ENCODE peak calls at places on chromosomes 1 and 21, in eight cellular contexts. B is PC-9, R is Karpas-422, G is neural progenitor cell, N is PC-3, D is SK-N-SH, L is fibroblast of lung, J is DND-41. I is an unnamed sample.

GRCh38 chr21:15616864-15617574 is 112.8 kb upstream of the USP25 start:
- DNase-seq in B (no peak), R (no peak), G (no peak), N (no peak), D (no peak), L (peak), J (no peak), I (no peak)

GRCh38 chr1:19232526-19232851 is 18.8 kb downstream of the EMC1 start:
- DNase-seq in B (no peak), R (peak), G (no peak), N (no peak), D (no peak), L (peak), J (no peak), I (no peak)

GRCh38 chr1:54403808-54404261 is 2.4 kb downstream of the SSBP3 start:
- DNase-seq in B (no peak), R (no peak), G (no peak), N (peak), D (no peak), L (peak), J (peak), I (peak)

GRCh38 chr1:231357831-231358354 is 19.8 kb downstream of the SPRTN start:
- DNase-seq in B (peak), R (peak), G (peak), N (peak), D (peak), L (peak), J (peak), I (peak)

GRCh38 chr1:68651115-68651514 is 154.2 kb upstream of the DEPDC1 start:
- DNase-seq in B (peak), R (no peak), G (no peak), N (no peak), D (no peak), L (no peak), J (no peak), I (no peak)

GRCh38 chr1:85200367-85200869 is 398 bp downstream of the SYDE2 start:
- DNase-seq in B (no peak), R (no peak), G (peak), N (no peak), D (no peak), L (peak), J (no peak), I (no peak)

GRCh38 chr1:150213170-150214098 is 22.5 kb downstream of the ANP32E start:
- DNase-seq in B (peak), R (peak), G (peak), N (peak), D (peak), L (peak), J (peak), I (peak)

GRCh38 chr1:34914958-34915357 is 14.5 kb downstream of the DLGAP3 start:
- DNase-seq in B (no peak), R (no peak), G (no peak), N (no peak), D (no peak), L (no peak), J (no peak), I (no peak)

GRCh38 chr21:33685613-33686197 is 43.4 kb downstream of the ITSN1 start:
- DNase-seq in B (peak), R (no peak), G (no peak), N (peak), D (no peak), L (peak), J (no peak), I (peak)

GRCh38 chr1:25197235-25197930 is 34.9 kb downstream of the SYF2 start:
- DNase-seq in B (no peak), R (peak), G (peak), N (no peak), D (no peak), L (no peak), J (no peak), I (no peak)

GRCh38 chr1:236844499-236845271 is 49.6 kb downstream of the MTR start:
- DNase-seq in B (no peak), R (no peak), G (no peak), N (no peak), D (peak), L (peak), J (no peak), I (no peak)

GRCh38 chr1:47972864-47973437 is 24.2 kb downstream of the TRABD2B start:
- DNase-seq in B (no peak), R (peak), G (peak), N (no peak), D (peak), L (no peak), J (no peak), I (no peak)

GRCh38 chr1:92411511-92411910 is 75.2 kb downstream of the GFI1 start:
- DNase-seq in B (no peak), R (no peak), G (no peak), N (peak), D (no peak), L (peak), J (peak), I (no peak)

GRCh38 chr1:30633294-30633693 is 90.1 kb downstream of the MATN1 start:
- DNase-seq in B (no peak), R (no peak), G (no peak), N (no peak), D (no peak), L (no peak), J (no peak), I (no peak)

GRCh38 chr1:206895837-206896242 is 1.4 kb upstream of the IL24 start:
- DNase-seq in B (no peak), R (no peak), G (no peak), N (peak), D (no peak), L (peak), J (no peak), I (no peak)

GRCh38 chr1:157359309-157360020 is 192.8 kb downstream of the FCRL5 start:
- DNase-seq in B (no peak), R (no peak), G (no peak), N (peak), D (no peak), L (no peak), J (no peak), I (no peak)

GRCh38 chr1:119318466-119319309 is 49.9 kb upstream of the HAO2 start:
- DNase-seq in B (no peak), R (no peak), G (no peak), N (no peak), D (no peak), L (no peak), J (no peak), I (no peak)

GRCh38 chr1:245095903-245096302 is 58.9 kb upstream of the KIF26B start:
- DNase-seq in B (no peak), R (no peak), G (no peak), N (no peak), D (peak), L (no peak), J (no peak), I (no peak)

GRCh38 chr1:75579046-75579445 is 31.9 kb downstream of the SLC44A5 start:
- DNase-seq in B (no peak), R (no peak), G (no peak), N (no peak), D (no peak), L (peak), J (no peak), I (peak)

GRCh38 chr1:19918057-19918456 is 5.4 kb downstream of the PLA2G2E start:
- DNase-seq in B (peak), R (peak), G (peak), N (peak), D (peak), L (peak), J (peak), I (peak)

GRCh38 chr21:41580758-41581554 is 73.0 kb upstream of the TMPRSS2 start:
- DNase-seq in B (peak), R (no peak), G (peak), N (peak), D (no peak), L (no peak), J (no peak), I (no peak)

GRCh38 chr1:109773203-109773899 is 9.6 kb upstream of the EPS8L3 start:
- DNase-seq in B (peak), R (peak), G (peak), N (peak), D (peak), L (peak), J (peak), I (peak)

GRCh38 chr1:44485229-44485932 is 80.3 kb downstream of the RNF220 start:
- DNase-seq in B (no peak), R (no peak), G (no peak), N (peak), D (no peak), L (peak), J (no peak), I (peak)

GRCh38 chr1:158087320-158087927 is 93.3 kb upstream of the CD1D start:
- DNase-seq in B (peak), R (peak), G (peak), N (peak), D (peak), L (peak), J (peak), I (peak)

GRCh38 chr1:10252508-10252907 is 42.1 kb downstream of the KIF1B start:
- DNase-seq in B (no peak), R (no peak), G (no peak), N (peak), D (no peak), L (peak), J (no peak), I (no peak)

GRCh38 chr1:38027201-38028104 is 14.9 kb downstream of the UTP11 start:
- DNase-seq in B (no peak), R (no peak), G (no peak), N (no peak), D (no peak), L (no peak), J (no peak), I (no peak)

GRCh38 chr21:32951041-32951440 is 74.7 kb upstream of the OLIG2 start:
- DNase-seq in B (no peak), R (no peak), G (peak), N (no peak), D (no peak), L (no peak), J (no peak), I (no peak)

GRCh38 chr1:113784104-113784779 is 25.0 kb upstream of the PHTF1 start:
- DNase-seq in B (peak), R (no peak), G (no peak), N (no peak), D (no peak), L (peak), J (no peak), I (no peak)

GRCh38 chr1:204711947-204712701 is 26.6 kb upstream of the LRRN2 start:
- DNase-seq in B (no peak), R (no peak), G (peak), N (no peak), D (peak), L (no peak), J (peak), I (no peak)

GRCh38 chr1:207362962-207363858 is 41.7 kb downstream of the CD55 start:
- DNase-seq in B (no peak), R (no peak), G (no peak), N (no peak), D (no peak), L (peak), J (no peak), I (no peak)

GRCh38 chr1:164700683-164701082 is 141.7 kb downstream of the PBX1 start:
- DNase-seq in B (no peak), R (no peak), G (no peak), N (no peak), D (no peak), L (no peak), J (no peak), I (no peak)

GRCh38 chr1:164701221-164701761 is 142.3 kb downstream of the PBX1 start:
- DNase-seq in B (no peak), R (no peak), G (no peak), N (no peak), D (no peak), L (no peak), J (no peak), I (no peak)

GRCh38 chr1:164702664-164703063 is 143.7 kb downstream of the PBX1 start:
- DNase-seq in B (no peak), R (no peak), G (no peak), N (no peak), D (no peak), L (no peak), J (no peak), I (no peak)

GRCh38 chr1:164703415-164703814 is 144.4 kb downstream of the PBX1 start:
- DNase-seq in B (no peak), R (no peak), G (no peak), N (no peak), D (no peak), L (no peak), J (no peak), I (no peak)

DNA sequence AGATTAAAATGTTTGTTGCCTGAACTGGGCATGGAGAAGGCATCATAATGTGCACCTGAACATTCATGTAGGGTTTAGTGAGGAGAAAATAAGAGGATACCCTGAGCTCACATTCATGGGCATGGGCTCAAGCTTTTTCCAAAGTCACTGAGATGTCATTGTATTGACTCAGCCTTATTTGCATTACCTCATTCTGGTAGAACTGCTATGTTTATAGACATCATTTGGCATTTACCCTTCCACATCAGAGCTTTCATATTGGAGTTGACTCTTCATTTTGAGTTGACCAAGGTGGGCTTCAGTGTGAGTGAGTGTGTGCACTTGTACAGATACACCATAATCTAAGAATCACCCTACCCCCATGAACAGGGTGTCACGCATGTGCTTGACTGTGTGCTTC is 143.2 kb downstream of the PBX1 start:
- DNase-seq in B (peak), R (no peak), G (no peak), N (peak), D (no peak), L (peak), J (no peak), I (no peak)
- H3K4me2 ChIP-seq in B (no peak), R (no peak), G (no peak), N (no peak), D (no peak), L (no peak), J (no peak), I (no peak)

GRCh38 chr1:201618375-201618774 is 79.4 kb downstream of the NAV1 start:
- DNase-seq in B (peak), R (no peak), G (no peak), N (no peak), D (no peak), L (no peak), J (no peak), I (no peak)
- H2AFZ ChIP-seq in B (no peak), R (no peak), G (no peak), N (no peak), D (no peak), L (no peak), J (no peak), I (no peak)

DNA sequence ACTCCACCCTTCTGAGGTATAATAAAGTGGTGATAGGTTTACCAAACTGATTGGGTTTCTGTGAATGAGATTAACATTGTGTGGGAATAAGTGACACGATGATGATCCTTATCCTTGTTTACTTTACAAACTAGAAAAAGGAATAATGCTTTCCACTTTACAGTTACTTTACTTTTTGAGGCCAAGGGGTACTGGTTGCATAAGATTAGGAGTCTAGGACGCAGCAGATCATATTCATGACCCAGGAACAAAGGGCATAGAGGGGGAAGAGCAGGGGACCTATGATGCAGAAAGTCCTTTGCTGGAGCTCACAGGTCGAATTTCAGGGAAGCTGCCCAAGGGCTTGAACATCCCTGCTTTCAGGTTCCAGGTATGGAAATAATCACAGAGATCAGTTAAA is 20.4 kb downstream of the FGGY start:
- DNase-seq in B (no peak), R (no peak), G (no peak), N (no peak), D (no peak), L (no peak), J (no peak), I (no peak)
- H3K4me2 ChIP-seq in B (no peak), R (no peak), G (peak), N (no peak), D (no peak), L (peak), J (no peak), I (no peak)

GRCh38 chr1:40454873-40455272 is 4.6 kb downstream of the ZFP69B start:
- DNase-seq in B (no peak), R (no peak), G (no peak), N (no peak), D (no peak), L (no peak), J (no peak), I (no peak)

GRCh38 chr1:40450491-40451237 is 388 bp downstream of the ZFP69B start:
- DNase-seq in B (no peak), R (peak), G (peak), N (peak), D (peak), L (peak), J (peak), I (peak)

GRCh38 chr1:40449684-40450490 is at the start of gene ZFP69B:
- DNase-seq in B (peak), R (peak), G (peak), N (peak), D (peak), L (peak), J (peak), I (peak)

GRCh38 chr1:40451238-40451585 is 936 bp downstream of the ZFP69B start:
- DNase-seq in B (no peak), R (peak), G (no peak), N (no peak), D (no peak), L (no peak), J (no peak), I (no peak)
- H2AFZ ChIP-seq in B (no peak), R (peak), G (no peak), N (peak), D (peak), L (peak), J (peak), I (peak)

DNA sequence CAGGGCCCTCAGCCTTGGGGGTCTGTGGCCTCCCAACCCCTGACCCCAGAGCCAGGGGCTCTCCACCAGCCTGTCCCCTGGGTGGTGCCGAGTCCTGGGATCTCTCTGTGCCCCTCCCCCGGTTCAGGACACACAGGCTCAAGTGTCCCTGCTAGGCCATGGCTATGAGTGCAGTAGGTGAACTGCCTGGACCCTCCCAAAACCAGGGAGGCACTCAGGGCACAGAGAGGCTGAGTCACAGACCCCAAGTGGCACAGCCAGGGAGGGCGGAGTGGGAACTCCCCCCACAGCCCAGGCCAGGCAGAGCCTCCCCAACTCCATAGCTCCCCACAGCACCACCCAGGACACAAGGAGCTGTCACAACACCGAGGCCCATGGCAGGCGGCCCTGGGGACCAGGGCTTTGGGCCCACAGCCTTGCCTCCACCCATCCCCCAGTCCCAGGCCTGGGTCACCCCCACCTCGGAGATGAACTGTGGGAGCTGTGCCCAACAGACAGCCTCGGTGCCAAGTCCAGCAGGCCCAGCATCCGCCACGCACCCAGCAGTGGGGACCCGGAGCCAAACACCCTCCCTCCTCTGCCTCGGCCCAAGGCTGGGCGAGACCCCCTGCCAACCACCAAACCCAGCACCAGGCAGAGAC is 3.2 kb downstream of the DVL1 start:
- DNase-seq in B (no peak), R (no peak), G (no peak), N (no peak), D (no peak), L (no peak), J (no peak), I (no peak)
- H3K4me2 ChIP-seq in B (peak), R (peak), G (no peak), N (peak), D (no peak), L (peak), J (peak), I (no peak)

GRCh38 chr21:36479415-36480402 is at the start of gene CLDN14:
- DNase-seq in B (no peak), R (no peak), G (no peak), N (no peak), D (no peak), L (peak), J (no peak), I (no peak)
- H2AFZ ChIP-seq in B (no peak), R (no peak), G (peak), N (no peak), D (peak), L (no peak), J (no peak), I (no peak)

GRCh38 chr1:152000989-152001630 is 7.5 kb upstream of the S100A10 start:
- DNase-seq in B (no peak), R (no peak), G (no peak), N (no peak), D (no peak), L (no peak), J (no peak), I (no peak)
- H3K4me2 ChIP-seq in B (peak), R (no peak), G (no peak), N (no peak), D (peak), L (peak), J (no peak), I (no peak)

GRCh38 chr1:176338897-176339296 is 124.1 kb upstream of the PAPPA2 start:
- DNase-seq in B (no peak), R (no peak), G (no peak), N (no peak), D (no peak), L (no peak), J (no peak), I (no peak)
- H2AFZ ChIP-seq in B (no peak), R (no peak), G (no peak), N (no peak), D (no peak), L (no peak), J (no peak), I (no peak)

I was measured in endothelial cell of umbilical vein.